ENCODE peak calls at places on chromosomes 16 and 17, in seven cellular contexts. Q, C, T, U, B, P and F are unnamed samples.
A peak's percentile ranks its signal among the peaks of the same experiment; 100 is the strongest.

GRCh38 chr16:53356478-53357207 is 77.6 kb upstream of the RBL2 start:
- DNase-seq in T (no peak), C (no peak), Q (no peak), B (peak; percentile 42), U (no peak), P (no peak), F (no peak)

GRCh38 chr16:8720080-8720966 is 45.9 kb downstream of the ABAT start:
- DNase-seq in U (no peak), Q (no peak), B (peak; percentile 65), C (no peak), T (peak; percentile 9), P (no peak), F (no peak)

GRCh38 chr17:16258916-16259315 is 41.9 kb downstream of the PIGL start:
- DNase-seq in Q (no peak), P (peak; percentile 58), T (no peak), C (no peak), B (no peak), U (no peak), F (no peak)

GRCh38 chr17:18119166-18119745 is 10.7 kb downstream of the MYO15A start:
- DNase-seq in Q (no peak), T (no peak), C (no peak), U (no peak), B (no peak), P (no peak), F (no peak)

GRCh38 chr16:78040396-78040795 is 18.0 kb downstream of the CLEC3A start:
- DNase-seq in C (no peak), T (no peak), Q (no peak), U (no peak), B (no peak), P (no peak), F (no peak)

GRCh38 chr16:86095131-86095752 is 196.3 kb downstream of the IRF8 start:
- DNase-seq in P (no peak), T (no peak), B (no peak), C (no peak), U (no peak), Q (no peak), F (no peak)

GRCh38 chr17:75267403-75268232 is 3.4 kb downstream of the MIF4GD start:
- DNase-seq in C (no peak), U (no peak), B (peak; percentile 57), Q (no peak), P (no peak), T (no peak), F (no peak)

GRCh38 chr17:6857904-6858303 is 26.4 kb upstream of the TEKT1 start:
- DNase-seq in B (no peak), T (no peak), C (no peak), U (no peak), Q (no peak), P (no peak), F (no peak)

GRCh38 chr16:70576431-70577255 is 53.0 kb downstream of the SF3B3 start:
- DNase-seq in P (peak; percentile 85), U (no peak), B (no peak), T (peak; percentile 63), Q (no peak), C (no peak), F (peak; percentile 46)

GRCh38 chr17:45923511-45924268 is 29.3 kb downstream of the MAPT start:
- DNase-seq in Q (no peak), C (no peak), P (peak; percentile 86), T (no peak), B (no peak), U (no peak), F (no peak)

GRCh38 chr16:72979974-72980373 is 68.0 kb downstream of the ZFHX3 start:
- DNase-seq in B (no peak), C (no peak), T (no peak), U (no peak), Q (no peak), P (peak; percentile 61), F (no peak)

GRCh38 chr16:72612271-72612670 is 435.7 kb downstream of the ZFHX3 start:
- DNase-seq in B (no peak), C (no peak), T (no peak), Q (no peak), P (peak; percentile 33), U (no peak), F (no peak)

GRCh38 chr17:61574542-61575351 is 16.3 kb downstream of the NACA2 start:
- DNase-seq in T (peak; percentile 41), P (peak; percentile 54), U (no peak), C (no peak), B (peak; percentile 66), Q (no peak), F (no peak)

GRCh38 chr16:48659940-48660339 is 50.0 kb upstream of the N4BP1 start:
- DNase-seq in T (no peak), U (no peak), C (no peak), P (no peak), Q (no peak), B (no peak), F (no peak)

GRCh38 chr16:55297910-55298175 is 26.2 kb upstream of the IRX6 start:
- DNase-seq in U (no peak), C (peak; percentile 23), P (no peak), B (no peak), Q (no peak), T (peak; percentile 57), F (no peak)

GRCh38 chr16:85781685-85782370 is 17.5 kb downstream of the EMC8 start:
- DNase-seq in U (peak; percentile 57), P (peak; percentile 29), C (no peak), Q (peak; percentile 85), B (no peak), T (peak; percentile 81), F (no peak)

GRCh38 chr16:68238029-68238345 is 2.1 kb upstream of the ESRP2 start:
- DNase-seq in B (no peak), Q (no peak), T (no peak), C (no peak), P (no peak), U (no peak), F (no peak)

GRCh38 chr16:1152651-1153259 is at the start of gene CACNA1H:
- DNase-seq in C (no peak), B (peak; percentile 86), T (peak; percentile 11), P (no peak), Q (no peak), U (peak; percentile 45), F (no peak)

GRCh38 chr17:55735784-55736405 is 13.2 kb upstream of the TMEM100 start:
- DNase-seq in C (no peak), P (peak; percentile 75), U (peak; percentile 29), Q (no peak), T (peak; percentile 54), B (peak; percentile 74), F (no peak)

GRCh38 chr17:35799942-35800341 is 4.5 kb upstream of the MMP28 start:
- DNase-seq in Q (peak; percentile 89), T (peak; percentile 64), P (peak; percentile 80), B (no peak), U (peak; percentile 80), C (no peak), F (no peak)

GRCh38 chr16:3656491-3657468 is 2.3 kb downstream of the DNASE1 start:
- DNase-seq in T (no peak), Q (no peak), C (no peak), P (no peak), U (no peak), B (no peak), F (no peak)

GRCh38 chr17:32019228-32019627 is 12.0 kb downstream of the LRRC37B start:
- DNase-seq in P (no peak), T (no peak), B (no peak), C (no peak), U (no peak), Q (no peak), F (no peak)

GRCh38 chr17:22268912-22269220 is 576.5 kb downstream of the KCNJ18 start:
- DNase-seq in Q (peak; percentile 10), U (no peak), C (no peak), P (no peak), T (no peak), B (no peak), F (no peak)
- H3K9me3 ChIP-seq in Q (peaks cover 53% of the 10 kb centered on the region), U (peaks cover 27% of the 10 kb centered on the region), C (peaks cover 10% of the 10 kb centered on the region), P (no peaks in the 10 kb centered on the region), T (no peaks in the 10 kb centered on the region), B (peaks cover 24% of the 10 kb centered on the region), F (no peaks in the 10 kb centered on the region)

DNA sequence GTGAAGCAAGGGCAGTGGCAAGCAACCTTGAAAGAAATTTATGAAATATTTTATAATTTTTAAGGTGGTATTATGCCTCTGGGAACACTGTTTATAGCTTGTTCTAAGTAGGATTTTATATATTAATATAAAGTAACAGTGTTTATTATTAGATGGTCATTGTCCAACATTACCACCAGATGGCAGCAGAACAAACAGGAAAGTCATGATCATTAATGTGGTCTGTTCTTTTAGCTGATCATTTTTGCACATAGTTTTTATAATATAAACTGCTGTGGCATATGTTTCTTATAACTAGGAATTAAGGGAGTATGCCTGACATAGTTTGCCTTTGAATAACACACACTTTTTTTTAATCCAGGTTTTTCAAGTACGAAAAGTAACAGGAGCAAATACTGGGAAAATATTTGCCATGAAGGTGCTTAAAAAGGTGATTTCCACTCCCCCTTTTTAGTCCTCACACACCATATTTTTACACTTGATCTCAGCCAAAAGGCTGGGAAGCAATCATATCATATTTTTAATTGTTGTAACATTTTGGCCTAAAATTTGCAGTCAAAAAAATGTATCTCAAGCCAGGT is 21.4 kb downstream of the RPS6KB1 start:
- DNase-seq in C (no peak), U (no peak), B (peak; percentile 52), Q (no peak), T (peak; percentile 33), P (peak; percentile 63), F (no peak)
- H3K9me3 ChIP-seq in C (no peaks in the 10 kb centered on the region), U (no peaks in the 10 kb centered on the region), B (no peaks in the 10 kb centered on the region), Q (no peaks in the 10 kb centered on the region), T (no peaks in the 10 kb centered on the region), P (no peaks in the 10 kb centered on the region), F (no peaks in the 10 kb centered on the region)

DNA sequence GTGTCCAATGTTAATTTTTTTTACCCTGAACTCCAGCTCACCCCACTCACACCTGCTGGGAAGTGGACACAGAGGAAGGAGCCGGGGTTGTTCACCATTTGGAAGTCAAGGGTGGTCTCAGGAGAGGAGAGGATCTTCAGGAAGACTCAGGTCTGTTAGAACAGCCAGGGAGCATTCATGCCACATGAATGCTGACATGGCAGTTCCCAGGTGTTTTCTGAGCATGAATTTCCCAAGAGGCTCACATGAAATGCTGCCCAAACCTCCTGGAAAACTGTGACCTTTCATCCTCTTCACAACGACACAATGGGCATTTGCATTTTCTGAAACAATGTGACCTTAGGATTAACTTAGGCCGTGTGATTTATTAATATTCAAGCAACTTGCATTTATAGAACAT is 2409.2 kb downstream of the TP53TG3F start:
- DNase-seq in Q (no peak), B (no peak), C (no peak), T (no peak), P (no peak), U (no peak), F (no peak)
- H3K9me3 ChIP-seq in Q (peaks cover 10% of the 10 kb centered on the region), B (peaks cover 42% of the 10 kb centered on the region), C (no peaks in the 10 kb centered on the region), T (no peaks in the 10 kb centered on the region), P (no peaks in the 10 kb centered on the region), U (peaks cover 45% of the 10 kb centered on the region), F (no peaks in the 10 kb centered on the region)

DNA sequence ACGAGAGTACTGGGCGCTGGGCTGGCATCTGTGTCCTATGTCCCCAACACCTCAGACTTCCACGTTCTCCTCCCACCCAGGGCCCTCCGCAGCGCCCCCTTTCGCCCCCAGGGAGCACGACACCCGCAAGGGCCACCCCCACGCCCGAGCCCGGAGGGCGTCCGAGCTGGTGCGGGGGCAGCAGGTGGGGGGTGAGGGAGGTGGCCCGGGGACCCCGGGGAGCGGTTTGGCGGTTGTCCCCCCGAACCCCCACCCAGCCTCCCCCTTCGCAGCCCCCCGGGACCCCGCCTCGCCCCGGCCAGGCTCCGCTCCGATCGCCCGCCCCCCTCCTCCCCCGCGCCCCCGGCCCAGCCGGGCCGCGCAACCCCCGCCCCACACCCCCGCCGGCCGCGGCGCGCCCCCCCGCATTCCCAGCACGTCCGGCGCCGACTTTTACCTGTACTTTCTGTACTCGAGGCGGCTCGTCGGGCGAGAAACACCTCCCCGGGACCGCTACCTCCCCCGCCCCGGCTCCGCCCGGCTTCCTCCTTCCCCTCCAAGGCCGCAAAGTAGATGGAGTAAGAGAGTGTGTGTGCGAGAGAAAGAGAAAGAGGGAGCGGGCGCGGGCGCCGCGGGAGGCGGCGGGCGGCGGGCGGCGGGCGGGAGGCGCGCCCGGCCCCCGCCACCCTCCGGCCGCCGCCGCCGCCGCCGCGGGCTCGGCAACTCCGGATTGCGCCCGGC is 897 bp downstream of the CDYL2 start:
- DNase-seq in Q (peak; percentile 45), P (peak; percentile 25), B (peak; percentile 63), C (no peak), T (peak; percentile 18), U (peak; percentile 25), F (no peak)
- H3K9me3 ChIP-seq in Q (no peaks in the 10 kb centered on the region), P (no peaks in the 10 kb centered on the region), B (no peaks in the 10 kb centered on the region), C (no peaks in the 10 kb centered on the region), T (no peaks in the 10 kb centered on the region), U (no peaks in the 10 kb centered on the region), F (no peaks in the 10 kb centered on the region)